ENCODE peak calls at places on chromosomes 7 and 10, in nine cellular contexts. S, E, C, F, A, Q, D, U and G are unnamed samples.

GRCh38 chr7:5363729-5364128 is 59.9 kb downstream of the TNRC18 start:
- DNase-seq in E (no peak), F (no peak), A (no peak), D (no peak), U (no peak), Q (no peak), S (no peak), C (no peak), G (no peak)

GRCh38 chr7:28078036-28078901 is 102.3 kb downstream of the JAZF1 start:
- DNase-seq in Q (peak), U (no peak), E (peak), F (peak), C (peak), D (peak), A (peak), S (no peak), G (peak)

GRCh38 chr7:13540429-13540828 is 449.0 kb downstream of the ETV1 start:
- DNase-seq in C (peak), F (no peak), A (no peak), D (no peak), Q (no peak), U (no peak), S (no peak), E (no peak), G (no peak)

GRCh38 chr10:23918090-23918704 is 290.7 kb upstream of the KIAA1217 start:
- DNase-seq in Q (no peak), S (no peak), U (no peak), E (no peak), A (no peak), D (no peak), F (no peak), C (no peak), G (no peak)

GRCh38 chr10:974038-974784 is 14.0 kb upstream of the GTPBP4 start:
- DNase-seq in U (no peak), A (no peak), E (no peak), Q (no peak), D (no peak), S (peak), F (no peak), C (peak), G (no peak)

GRCh38 chr10:60810437-60811182 is 32.3 kb downstream of the CDK1 start:
- DNase-seq in D (no peak), F (no peak), E (no peak), U (no peak), S (no peak), Q (no peak), C (peak), A (no peak), G (no peak)

GRCh38 chr7:50312589-50313162 is 8.2 kb downstream of the IKZF1 start:
- DNase-seq in F (no peak), S (no peak), E (no peak), D (no peak), A (no peak), U (no peak), Q (no peak), C (no peak), G (peak)

GRCh38 chr10:75062191-75062849 is 49.1 kb upstream of the SAMD8 start:
- DNase-seq in C (no peak), U (no peak), A (no peak), S (no peak), D (no peak), F (no peak), E (no peak), Q (no peak), G (no peak)

GRCh38 chr7:73964786-73965185 is 63.2 kb upstream of the ELN start:
- DNase-seq in A (no peak), E (no peak), D (peak), F (no peak), C (no peak), S (no peak), Q (no peak), U (no peak), G (no peak)

GRCh38 chr7:69482676-69483075 is 115.6 kb upstream of the AUTS2 start:
- DNase-seq in S (no peak), C (no peak), D (no peak), F (no peak), U (no peak), A (no peak), E (no peak), Q (no peak), G (no peak)

GRCh38 chr7:27215356-27215755 is 15.5 kb upstream of the HOXA13 start:
- DNase-seq in F (no peak), A (no peak), Q (no peak), S (no peak), E (no peak), U (no peak), C (no peak), D (no peak), G (no peak)